ENCODE peak calls at places on chromosomes 6 and 20, in five cellular contexts. Q, L, Y, U and M are unnamed samples.

GRCh38 chr20:41655966-41656685 is 37.9 kb upstream of the CHD6 start:
- DNase-seq in Q (no peak), U (no peak), Y (no peak), L (no peak), M (no peak)

GRCh38 chr20:57047281-57048026 is 219.0 kb downstream of the BMP7 start:
- DNase-seq in Q (no peak), L (no peak), Y (no peak), U (no peak), M (no peak)

GRCh38 chr20:45776931-45777330 is 14.8 kb downstream of the WFDC3 start:
- DNase-seq in Q (no peak), U (no peak), L (no peak), Y (no peak), M (no peak)

GRCh38 chr6:145801021-145801420 is 13.6 kb downstream of the FBXO30 start:
- DNase-seq in Y (no peak), L (no peak), U (no peak), Q (no peak), M (no peak)

GRCh38 chr6:74369556-74369993 is 673.6 kb downstream of the CD109 start:
- DNase-seq in Q (no peak), L (no peak), U (no peak), Y (no peak), M (peak; percentile 91)

GRCh38 chr6:84618046-84618752 is 146.2 kb downstream of the TBX18 start:
- DNase-seq in U (no peak), Y (no peak), Q (no peak), L (no peak), M (peak; percentile 92)

GRCh38 chr6:108562503-108562993 is 1.8 kb downstream of the FOXO3 start:
- DNase-seq in Y (peak; percentile 69), L (no peak), Q (peak; percentile 60), U (peak; percentile 62), M (peak; percentile 71)

GRCh38 chr6:135002229-135002844 is 52.3 kb downstream of the HBS1L start:
- DNase-seq in L (no peak), U (no peak), Y (no peak), Q (no peak), M (peak; percentile 61)

GRCh38 chr6:121896363-121896762 is 460.9 kb downstream of the GJA1 start:
- DNase-seq in U (no peak), L (no peak), Y (no peak), Q (no peak), M (peak; percentile 17)

GRCh38 chr6:30304002-30304401 is 22.7 kb upstream of the TRIM39 start:
- DNase-seq in L (no peak), Y (no peak), U (no peak), Q (no peak), M (no peak)
- H3K9me3 ChIP-seq in L (no peaks in the 10 kb centered on the region), Y (no peaks in the 10 kb centered on the region), U (no peaks in the 10 kb centered on the region), Q (peaks cover 8% of the 10 kb centered on the region), M (no peaks in the 10 kb centered on the region)

GRCh38 chr6:148524976-148525375 is 182.3 kb downstream of the SASH1 start:
- DNase-seq in U (no peak), Q (no peak), L (no peak), Y (no peak), M (peak; percentile 89)
- H3K27ac ChIP-seq in U (peak overlapping the region; percentile 80), Q (peak overlapping the region; percentile 82), L (no peak overlapping the region), Y (no peak overlapping the region), M (peak overlapping the region; percentile 100)

GRCh38 chr6:39995633-39996032 is 61.4 kb upstream of the MOCS1 start:
- DNase-seq in Y (no peak), U (no peak), Q (no peak), L (no peak), M (no peak)
- H3K9me3 ChIP-seq in Y (no peaks in the 10 kb centered on the region), U (peaks cover 7% of the 10 kb centered on the region), Q (peaks cover 21% of the 10 kb centered on the region), L (no peaks in the 10 kb centered on the region), M (no peaks in the 10 kb centered on the region)

DNA sequence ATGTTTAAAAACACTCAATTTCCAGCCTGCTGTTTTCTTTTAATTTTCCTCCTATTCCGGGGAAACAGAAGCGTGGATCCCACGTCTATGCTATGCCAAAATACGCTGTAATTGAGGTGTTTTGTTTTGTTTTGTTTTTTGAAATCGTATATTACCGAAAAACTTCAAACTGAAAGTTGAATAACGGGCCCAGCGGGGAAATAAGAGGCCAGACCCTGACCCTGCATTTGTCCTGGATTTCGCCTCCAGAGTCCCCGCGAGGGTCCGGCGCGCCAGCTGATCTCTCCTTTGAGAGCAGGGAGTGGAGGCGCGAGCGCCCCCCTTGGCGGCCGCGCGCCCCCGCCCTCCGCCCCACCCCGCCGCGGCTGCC is 335 bp upstream of the BMP2 start:
- DNase-seq in Q (no peak), U (no peak), L (no peak), Y (no peak), M (no peak)
- H3K27ac ChIP-seq in Q (peak overlapping the region; percentile 52), U (no peak overlapping the region), L (no peak overlapping the region), Y (peak overlapping the region; percentile 71), M (no peak overlapping the region)

GRCh38 chr20:59662161-59662560 is 57.8 kb downstream of the PHACTR3 start:
- DNase-seq in Y (no peak), Q (no peak), L (no peak), U (no peak), M (no peak)

GRCh38 chr20:59664389-59665055 is 60.2 kb downstream of the PHACTR3 start:
- DNase-seq in Q (no peak), Y (no peak), L (no peak), U (no peak), M (no peak)

GRCh38 chr20:59661621-59662020 is 57.3 kb downstream of the PHACTR3 start:
- DNase-seq in Y (no peak), U (no peak), Q (no peak), L (no peak), M (no peak)

GRCh38 chr20:59663513-59663890 is 59.2 kb downstream of the PHACTR3 start:
- DNase-seq in Q (no peak), Y (no peak), L (no peak), U (no peak), M (no peak)

DNA sequence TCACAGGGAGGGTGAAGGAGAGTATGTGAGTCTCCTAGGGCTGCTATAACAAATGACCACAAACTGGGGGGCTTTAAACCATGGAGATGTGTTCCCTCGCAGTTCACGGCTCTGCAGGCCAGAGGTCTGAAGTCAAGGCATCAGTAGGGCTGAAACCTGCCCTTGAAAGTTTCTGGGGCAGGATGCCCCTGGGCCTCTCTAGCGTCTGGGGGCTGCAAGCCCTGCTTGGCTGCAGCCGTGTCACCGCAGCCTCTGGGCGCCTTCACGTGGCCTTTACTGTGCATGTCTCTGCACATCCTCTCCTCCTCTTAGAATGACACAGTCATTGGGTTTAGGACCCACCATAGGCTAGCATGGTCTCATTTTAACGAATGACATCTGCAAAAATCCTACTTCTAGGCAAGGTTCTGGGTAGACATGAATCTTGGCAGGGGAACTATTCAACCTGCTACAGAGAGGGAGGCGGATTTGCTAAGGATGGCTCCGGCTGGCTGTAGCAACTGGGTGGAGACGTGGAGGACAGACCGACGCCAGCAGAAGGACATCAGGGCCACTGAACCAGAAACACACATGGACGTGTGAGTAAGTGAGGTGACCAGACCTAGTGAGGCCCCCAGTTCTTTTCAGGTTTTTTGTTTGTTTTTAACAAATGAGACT is 58.6 kb downstream of the PHACTR3 start:
- DNase-seq in L (no peak), U (no peak), Q (no peak), Y (no peak), M (no peak)
- H3K9me3 ChIP-seq in L (no peaks in the 10 kb centered on the region), U (peaks cover 1% of the 10 kb centered on the region), Q (peaks cover 5% of the 10 kb centered on the region), Y (no peaks in the 10 kb centered on the region), M (no peaks in the 10 kb centered on the region)

GRCh38 chr6:42401605-42401935 is 50.2 kb downstream of the TRERF1 start:
- DNase-seq in U (no peak), Q (no peak), Y (no peak), L (no peak), M (no peak)
- H3K27ac ChIP-seq in U (no peak overlapping the region), Q (no peak overlapping the region), Y (no peak overlapping the region), L (no peak overlapping the region), M (no peak overlapping the region)

DNA sequence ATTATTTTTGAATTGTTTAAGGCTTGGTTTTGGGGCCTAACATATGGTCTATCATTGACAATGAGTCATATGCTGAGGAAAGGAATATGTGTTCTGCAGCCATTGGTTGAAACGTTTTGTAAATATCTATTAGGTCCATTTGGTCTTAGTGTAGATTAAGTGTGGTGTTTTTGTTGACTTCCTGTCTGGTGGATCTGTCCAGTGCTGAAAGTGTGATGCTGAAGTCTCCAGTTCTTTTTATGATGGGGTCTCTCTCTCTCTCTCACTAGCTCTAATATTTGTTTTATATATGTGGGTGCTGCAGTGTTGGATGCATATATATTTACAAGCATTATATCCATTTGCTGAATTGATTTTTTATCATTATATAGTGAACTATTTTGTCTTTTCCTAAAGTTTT is 727.2 kb downstream of the KHDRBS2 start:
- DNase-seq in Q (no peak), U (no peak), L (no peak), Y (no peak), M (no peak)
- H3K9me3 ChIP-seq in Q (no peaks in the 10 kb centered on the region), U (peaks cover 1% of the 10 kb centered on the region), L (no peaks in the 10 kb centered on the region), Y (no peaks in the 10 kb centered on the region), M (peaks cover 2% of the 10 kb centered on the region)